ENCODE peak calls at places on chromosome 1, in five cellular contexts. G is uterus; K is effector memory CD4-positive, alpha-beta T cell; V is lung; I is right cardiac atrium. P is an unnamed sample.
A peak's percentile ranks its signal among the peaks of the same experiment; 100 is the strongest.

GRCh38 chr1:91884459-91885290 is 1.3 kb downstream of the TGFBR3 start:
- DNase-seq in K (no peak), I (peak; percentile 65), V (no peak), G (peak; percentile 29), P (peak; percentile 39)

GRCh38 chr1:92973203-92973907 is 12.1 kb upstream of the DIPK1A start:
- DNase-seq in K (no peak), V (no peak), I (no peak), G (no peak), P (no peak)

GRCh38 chr1:220298470-220298869 is 26.2 kb upstream of the RAB3GAP2 start:
- DNase-seq in K (no peak), V (no peak), I (no peak), G (no peak), P (no peak)

GRCh38 chr1:222734740-222735139 is 2.3 kb upstream of the FAM177B start:
- DNase-seq in I (no peak), V (no peak), K (no peak), G (no peak), P (no peak)

GRCh38 chr1:18149113-18149641 is 41.6 kb downstream of the IGSF21 start:
- DNase-seq in V (no peak), I (no peak), G (no peak), K (no peak), P (no peak)

GRCh38 chr1:6638226-6638625 is 13.6 kb downstream of the THAP3 start:
- DNase-seq in K (no peak), V (peak; percentile 41), I (peak; percentile 96), G (peak; percentile 87), P (peak; percentile 87)

GRCh38 chr1:55789466-55789865 is 574.3 kb upstream of the USP24 start:
- DNase-seq in V (no peak), I (no peak), K (no peak), G (no peak), P (no peak)

GRCh38 chr1:160451119-160451858 is 50.9 kb downstream of the VANGL2 start:
- DNase-seq in V (no peak), I (no peak), G (no peak), K (no peak), P (no peak)

GRCh38 chr1:2969870-2970291 is 51.4 kb upstream of the ACTRT2 start:
- DNase-seq in I (no peak), K (no peak), G (no peak), V (no peak), P (no peak)

GRCh38 chr1:109498161-109498801 is 4.4 kb downstream of the CYB561D1 start:
- DNase-seq in V (no peak), I (no peak), K (no peak), G (no peak), P (no peak)

GRCh38 chr1:172973424-172973823 is 77.3 kb downstream of the TNFSF18 start:
- DNase-seq in V (no peak), K (no peak), I (no peak), G (no peak), P (no peak)

GRCh38 chr1:80214888-80215540 is 1208.5 kb upstream of the ADGRL4 start:
- DNase-seq in K (no peak), I (no peak), G (no peak), V (no peak), P (no peak)

GRCh38 chr1:53669511-53670191 is 69.3 kb downstream of the GLIS1 start:
- DNase-seq in G (no peak), K (no peak), I (no peak), V (no peak), P (no peak)

GRCh38 chr1:2602311-2602835 is 15.8 kb downstream of the PRXL2B start:
- DNase-seq in G (no peak), V (no peak), I (no peak), K (no peak), P (no peak)

GRCh38 chr1:218711884-218712674 is 366.9 kb downstream of the TGFB2 start:
- DNase-seq in I (no peak), V (no peak), G (peak; percentile 49), K (no peak), P (no peak)

GRCh38 chr1:184802739-184803492 is 48.3 kb upstream of the EDEM3 start:
- DNase-seq in K (no peak), G (no peak), I (no peak), V (no peak), P (no peak)

GRCh38 chr1:79716481-79716880 is 710.0 kb upstream of the ADGRL4 start:
- DNase-seq in I (no peak), V (no peak), G (no peak), K (no peak), P (no peak)

GRCh38 chr1:7516341-7516740 is 254.8 kb upstream of the VAMP3 start:
- DNase-seq in I (peak; percentile 72), K (no peak), G (no peak), V (no peak), P (peak; percentile 41)

GRCh38 chr1:92817986-92818764 is 13.7 kb upstream of the RPL5 start:
- DNase-seq in K (no peak), V (no peak), G (no peak), I (no peak), P (no peak)

GRCh38 chr1:236888126-236888525 is 93.0 kb downstream of the MTR start:
- DNase-seq in K (no peak), G (no peak), V (no peak), I (no peak), P (no peak)

GRCh38 chr1:54768093-54768492 is 3.8 kb upstream of the PARS2 start:
- DNase-seq in I (no peak), K (no peak), G (no peak), V (no peak), P (no peak)

GRCh38 chr1:22557341-22557950 is 5.8 kb upstream of the EPHA8 start:
- DNase-seq in G (no peak), I (no peak), K (no peak), V (no peak), P (no peak)

GRCh38 chr1:16145988-16146887 is 9.6 kb downstream of the EPHA2 start:
- DNase-seq in V (peak; percentile 69), I (peak; percentile 93), K (no peak), G (peak; percentile 91), P (peak; percentile 86)

GRCh38 chr1:205750683-205751651 is 985 bp upstream of the NUCKS1 start:
- DNase-seq in G (no peak), K (no peak), I (no peak), V (no peak), P (no peak)

GRCh38 chr1:222413436-222413835 is 134.5 kb downstream of the HHIPL2 start:
- DNase-seq in V (no peak), I (no peak), G (no peak), K (no peak), P (no peak)

GRCh38 chr1:192978195-192978710 is 80.9 kb downstream of the UCHL5 start:
- DNase-seq in K (no peak), G (no peak), I (no peak), V (no peak), P (no peak)

GRCh38 chr1:12580054-12580887 is 37.7 kb downstream of the DHRS3 start:
- DNase-seq in I (no peak), V (no peak), G (peak; percentile 44), K (no peak), P (no peak)

GRCh38 chr1:42692461-42692860 is 10.2 kb downstream of the YBX1 start:
- DNase-seq in K (no peak), V (no peak), I (no peak), G (no peak), P (no peak)

GRCh38 chr1:71106658-71107322 is 26.0 kb upstream of the ZRANB2 start:
- DNase-seq in V (no peak), G (no peak), I (no peak), K (no peak), P (no peak)

GRCh38 chr1:71101839-71102376 is 21.1 kb upstream of the ZRANB2 start:
- DNase-seq in I (no peak), G (no peak), K (no peak), V (no peak), P (no peak)

GRCh38 chr1:71104417-71104816 is 23.6 kb upstream of the ZRANB2 start:
- DNase-seq in V (no peak), I (no peak), K (no peak), G (no peak), P (no peak)
- H3K4me1 ChIP-seq in V (no peaks in the 10 kb centered on the region), I (no peaks in the 10 kb centered on the region), K (no peaks in the 10 kb centered on the region), G (no peaks in the 10 kb centered on the region), P (no peaks in the 10 kb centered on the region)

GRCh38 chr1:162695687-162696086 is 63.4 kb downstream of the DDR2 start:
- DNase-seq in V (no peak), K (no peak), I (no peak), G (no peak), P (no peak)
- H3K27ac ChIP-seq in V (peak overlapping the region; percentile 26), K (no peak overlapping the region), I (no peak overlapping the region), G (peak overlapping the region; percentile 82), P (peak overlapping the region; percentile 86)

DNA sequence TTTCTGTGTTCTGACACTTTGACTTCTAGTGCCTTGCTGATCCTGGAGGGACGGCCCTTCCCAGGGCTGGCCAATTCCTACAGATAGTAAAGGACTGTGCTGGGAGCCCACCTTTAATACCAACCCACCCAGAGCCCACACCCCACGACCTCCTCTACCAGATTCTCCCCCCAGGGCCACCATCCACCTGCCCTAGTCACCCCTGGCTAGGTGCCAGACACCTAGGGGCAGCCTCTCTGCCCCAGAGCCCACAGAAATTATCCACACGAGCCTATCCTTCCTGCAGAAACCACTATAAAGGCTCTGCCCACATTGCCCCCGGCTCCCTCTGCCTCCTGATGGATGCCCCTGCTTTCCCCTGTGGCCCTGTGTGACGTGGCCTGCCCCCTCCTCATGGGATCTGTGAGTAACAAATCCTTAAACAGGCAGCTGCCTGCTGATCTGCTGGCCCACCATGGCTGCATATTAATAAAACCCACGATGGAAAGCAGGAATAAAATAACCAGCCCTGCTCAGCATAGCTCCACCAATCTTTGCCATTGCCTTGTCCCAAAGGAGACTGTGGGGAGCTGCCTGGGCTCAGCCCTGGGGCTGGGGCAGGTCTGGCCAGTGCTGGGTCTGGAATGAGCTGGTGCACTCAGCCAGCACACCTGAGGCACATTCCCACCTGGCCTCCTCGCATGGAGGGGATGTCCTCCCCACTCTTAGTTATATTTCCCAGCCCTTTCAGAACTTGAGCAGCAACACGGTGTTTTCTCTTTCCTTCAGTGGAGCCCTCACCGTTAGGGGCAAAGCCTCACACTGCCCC is 488.5 kb downstream of the NPHP4 start:
- DNase-seq in G (no peak), K (no peak), V (no peak), I (no peak), P (no peak)
- H3K4me3 ChIP-seq in G (no peak overlapping the region), K (no peak overlapping the region), V (no peak overlapping the region), I (no peak overlapping the region), P (no peak overlapping the region)

DNA sequence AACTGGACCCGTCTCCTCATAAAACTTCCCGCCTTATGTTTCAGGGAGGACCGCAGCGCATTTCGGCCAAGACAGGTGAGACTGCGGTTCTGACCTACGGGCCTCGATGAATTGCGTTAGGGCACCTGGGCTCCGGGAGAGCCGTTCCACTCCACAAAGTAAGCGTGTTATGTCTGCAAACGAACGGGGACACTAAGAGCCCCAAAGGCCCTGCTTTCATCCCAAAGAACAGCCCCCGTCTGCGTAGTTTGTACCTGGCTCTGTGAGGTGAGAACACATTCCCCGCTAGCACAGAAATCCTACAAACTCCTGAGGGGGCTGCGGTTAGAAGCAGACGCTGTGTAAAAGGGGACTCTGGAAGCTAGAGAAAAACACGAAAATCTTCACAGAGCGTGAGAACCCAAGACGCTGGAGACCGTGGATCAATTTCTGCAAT is 41.6 kb upstream of the PPIAL4F start:
- DNase-seq in V (no peak), G (no peak), I (no peak), K (no peak), P (no peak)
- H3K4me1 ChIP-seq in V (no peaks in the 10 kb centered on the region), G (no peaks in the 10 kb centered on the region), I (no peaks in the 10 kb centered on the region), K (peaks cover 5% of the 10 kb centered on the region), P (peaks cover 14% of the 10 kb centered on the region)

P was measured in left ventricle myocardium inferior.